ENCODE peak calls at places on chromosomes 6 and 20, in six cellular contexts. G, T, P, X, E and I are unnamed samples.
A peak's percentile ranks its signal among the peaks of the same experiment; 100 is the strongest.

GRCh38 chr6:65450451-65450850 is 256.6 kb downstream of the EYS start:
- DNase-seq in P (no peak), E (no peak), T (no peak), X (no peak), G (no peak), I (no peak)

GRCh38 chr20:13342469-13343242 is 121.6 kb downstream of the ISM1 start:
- DNase-seq in X (no peak), P (no peak), G (no peak), E (no peak), T (no peak), I (no peak)

GRCh38 chr6:111657146-111657545 is 51.5 kb upstream of the TRAF3IP2 start:
- DNase-seq in T (no peak), X (peak; percentile 77), G (no peak), E (peak; percentile 80), P (no peak), I (no peak)

GRCh38 chr6:45045253-45045601 is 282.9 kb upstream of the RUNX2 start:
- DNase-seq in T (no peak), G (no peak), P (no peak), E (no peak), X (no peak), I (no peak)

GRCh38 chr6:39425346-39426056 is 103.0 kb upstream of the KCNK16 start:
- DNase-seq in P (no peak), X (no peak), T (no peak), G (no peak), E (no peak), I (no peak)

GRCh38 chr6:163398796-163399195 is 15.7 kb upstream of the QKI start:
- DNase-seq in X (no peak), G (no peak), E (no peak), P (no peak), T (no peak), I (peak; percentile 89)

GRCh38 chr6:80690611-80691090 is 584.2 kb downstream of the BCKDHB start:
- DNase-seq in P (no peak), T (no peak), X (no peak), E (no peak), G (no peak), I (no peak)

GRCh38 chr6:110652520-110652919 is 162.7 kb downstream of the CDK19 start:
- DNase-seq in E (no peak), X (no peak), P (no peak), T (no peak), G (no peak), I (no peak)

GRCh38 chr20:37994512-37994911 is 38.7 kb downstream of the TTI1 start:
- DNase-seq in E (peak; percentile 43), G (peak; percentile 49), T (no peak), P (no peak), X (no peak), I (peak; percentile 13)

GRCh38 chr20:19996970-19997369 is 20.2 kb upstream of the NAA20 start:
- DNase-seq in G (no peak), X (no peak), E (no peak), P (no peak), T (no peak), I (no peak)

GRCh38 chr6:84777888-84778287 is 13.5 kb upstream of the TBX18 start:
- DNase-seq in P (no peak), E (no peak), T (no peak), G (no peak), X (no peak), I (no peak)

GRCh38 chr6:84774174-84775158 is 10.1 kb upstream of the TBX18 start:
- DNase-seq in X (peak; percentile 79), P (no peak), G (peak; percentile 41), T (peak; percentile 46), E (no peak), I (no peak)

GRCh38 chr6:84779380-84779779 is 15.0 kb upstream of the TBX18 start:
- DNase-seq in P (no peak), X (no peak), T (no peak), G (no peak), E (no peak), I (no peak)

GRCh38 chr6:84773431-84774173 is 9.2 kb upstream of the TBX18 start:
- DNase-seq in T (no peak), G (peak; percentile 21), E (no peak), X (peak; percentile 70), P (no peak), I (no peak)

GRCh38 chr6:84776392-84776791 is 12.0 kb upstream of the TBX18 start:
- DNase-seq in T (no peak), E (no peak), X (no peak), G (no peak), P (no peak), I (no peak)
- TF ChIP-seq MYC in T (no peak), E (no peak), X (no peak), G (no peak), P (no peak), I (no peak)

DNA sequence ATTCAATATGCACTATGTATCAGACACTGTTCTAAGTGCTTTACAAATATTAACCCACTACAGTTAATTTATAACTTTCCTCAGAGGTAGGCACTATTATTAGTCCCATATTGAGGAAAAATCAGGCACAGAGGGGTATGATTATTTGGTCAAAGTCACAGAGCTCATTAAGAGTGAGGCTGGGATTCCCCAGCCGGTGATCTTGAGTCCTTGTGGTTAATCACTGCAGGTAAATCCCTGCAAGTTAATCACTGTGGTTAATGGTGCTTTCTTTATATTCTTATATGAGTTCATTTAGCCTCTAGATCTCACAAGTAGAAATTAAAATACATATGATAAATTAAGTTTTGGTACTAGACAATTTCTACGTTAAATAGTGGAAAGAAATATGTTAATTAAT is 9.2 kb downstream of the CRYBG1 start:
- DNase-seq in G (no peak), P (no peak), X (no peak), T (no peak), E (no peak), I (no peak)
- TF ChIP-seq MAX in G (no peak), P (no peak), X (no peak), T (no peak), E (no peak), I (no peak)

DNA sequence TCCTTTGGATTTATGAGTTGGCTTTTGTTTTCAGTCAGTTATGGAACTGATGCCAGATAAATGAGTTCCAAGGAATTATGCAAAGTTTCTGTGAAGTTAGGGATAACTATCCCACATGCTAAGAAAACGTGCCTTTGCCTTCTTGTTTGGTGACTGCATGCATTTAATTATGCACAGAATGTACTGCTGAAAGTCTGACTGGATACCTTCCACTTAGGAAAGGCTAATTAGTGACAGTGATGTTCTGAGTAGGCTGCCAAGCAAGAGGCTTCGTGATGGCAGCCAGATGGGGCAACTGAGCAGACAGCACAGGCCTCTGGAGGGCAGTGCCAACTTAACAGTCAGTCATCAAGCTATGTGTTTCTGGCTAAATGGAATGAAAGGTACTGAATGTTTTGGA is 289.9 kb downstream of the CD109 start:
- DNase-seq in P (no peak), E (no peak), T (no peak), G (no peak), X (peak; percentile 10), I (peak; percentile 9)
- TF ChIP-seq MYC in P (no peak), E (no peak), T (no peak), G (no peak), X (no peak), I (no peak)

GRCh38 chr20:32019156-32019510 is 8.9 kb downstream of the CCM2L start:
- DNase-seq in G (peak; percentile 68), X (no peak), P (no peak), E (no peak), T (peak; percentile 68), I (no peak)
- TF ChIP-seq MAX in G (no peak), X (no peak), P (no peak), E (no peak), T (no peak), I (no peak)

DNA sequence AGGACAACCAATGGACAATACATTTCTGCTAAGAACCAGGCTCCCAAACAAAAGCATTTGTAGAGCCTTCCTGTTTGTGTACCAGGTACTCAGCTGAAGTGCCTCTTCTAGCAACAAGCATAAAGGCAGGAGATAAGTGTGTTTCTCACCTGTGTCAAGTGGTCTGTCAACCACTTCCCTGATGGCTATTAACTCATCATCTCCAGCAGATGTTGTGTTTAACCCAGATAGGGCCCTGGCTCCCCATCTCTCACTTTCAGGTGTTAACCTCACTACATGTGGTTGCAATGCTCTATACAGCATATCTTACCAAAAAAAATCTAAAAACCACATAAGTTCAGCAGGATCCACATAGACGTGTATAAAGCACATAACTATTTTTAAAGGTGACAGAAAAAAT is 9.6 kb upstream of the IL17A start:
- DNase-seq in E (no peak), P (no peak), X (no peak), T (no peak), G (no peak), I (no peak)
- TF ChIP-seq MYC in E (no peak), P (no peak), X (no peak), T (no peak), G (no peak), I (no peak)

DNA sequence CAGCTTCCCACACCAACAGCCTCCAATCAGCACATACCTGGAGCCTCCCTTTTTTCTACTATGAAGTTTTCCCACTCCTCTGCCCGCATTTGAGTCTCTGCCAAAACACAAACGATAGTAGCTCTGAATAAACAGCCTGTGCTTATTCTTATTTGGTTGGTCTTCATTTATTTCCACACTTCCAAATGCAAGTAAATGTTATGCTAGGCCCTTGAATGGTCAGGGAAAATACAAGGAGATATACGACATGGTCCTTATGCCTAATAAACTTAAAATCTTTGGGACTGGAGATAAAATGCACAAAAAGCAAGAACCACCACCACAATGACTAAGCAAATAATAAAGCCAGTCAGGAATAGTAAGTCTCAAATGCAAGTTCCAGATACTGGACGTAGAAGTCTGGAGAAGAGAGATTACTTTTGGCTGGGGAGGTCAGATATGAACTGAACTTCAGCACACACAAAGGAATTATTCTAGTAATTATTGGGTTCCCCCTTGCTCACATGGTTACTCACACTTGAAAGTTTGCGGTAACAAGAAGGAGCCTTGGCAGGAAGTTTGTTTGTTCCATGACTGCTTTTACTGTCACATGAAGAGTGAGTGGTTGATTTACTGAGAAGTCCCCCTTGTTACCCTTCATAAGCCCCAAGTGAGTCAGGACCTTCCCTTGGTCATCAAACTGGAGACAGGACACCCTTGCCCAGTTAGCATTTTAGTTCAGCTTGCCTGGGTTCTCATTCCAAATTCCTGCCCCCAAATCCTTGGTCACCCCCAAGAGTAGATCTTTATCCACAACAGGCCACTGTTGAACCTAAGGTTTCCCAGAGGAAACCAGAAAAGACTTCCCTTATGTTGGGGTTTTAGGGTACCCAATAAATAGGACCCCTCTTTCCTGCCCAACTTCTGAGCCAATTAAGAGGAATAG is 511.2 kb upstream of the JARID2 start:
- DNase-seq in X (no peak), P (peak; percentile 88), T (peak; percentile 71), E (no peak), G (no peak), I (peak; percentile 62)
- TF ChIP-seq MAX in X (no peak), P (no peak), T (no peak), E (no peak), G (no peak), I (no peak)

GRCh38 chr20:33653218-33653899 is 8.8 kb upstream of the C20orf144 start:
- DNase-seq in P (no peak), T (peak; percentile 75), E (peak; percentile 75), X (peak; percentile 67), G (peak; percentile 73), I (peak; percentile 72)
- TF ChIP-seq MYC in P (no peak), T (no peak), E (no peak), X (no peak), G (no peak), I (no peak)